ENCODE peak calls at places on chromosome 4, in seven cellular contexts. F, V, K, W, C, B and S are unnamed samples.

GRCh38 chr4:179989975-179990374 is 2253.2 kb upstream of the TENM3 start:
- DNase-seq in C (no peak), F (no peak), V (no peak), B (no peak), W (no peak), K (no peak), S (no peak)

GRCh38 chr4:94444771-94445170 is 7.0 kb upstream of the PDLIM5 start:
- DNase-seq in C (no peak), K (no peak), F (no peak), B (no peak), W (no peak), V (no peak), S (no peak)

GRCh38 chr4:123443401-123444297 is 47.1 kb downstream of the SPRY1 start:
- DNase-seq in K (peak; percentile 28), V (no peak), F (no peak), W (no peak), B (peak; percentile 6), C (peak; percentile 24), S (no peak)

GRCh38 chr4:139746430-139746829 is 80.8 kb downstream of the MGST2 start:
- DNase-seq in W (no peak), V (no peak), B (no peak), F (no peak), K (no peak), C (no peak), S (peak; percentile 57)

GRCh38 chr4:185246453-185246852 is 37.1 kb downstream of the SNX25 start:
- DNase-seq in C (no peak), V (no peak), F (no peak), B (no peak), K (no peak), W (no peak), S (no peak)

GRCh38 chr4:147754037-147754445 is 22.2 kb downstream of the ARHGAP10 start:
- DNase-seq in W (peak; percentile 70), B (no peak), V (no peak), C (peak; percentile 92), K (no peak), F (no peak), S (no peak)

GRCh38 chr4:42654606-42655005 is 2.3 kb downstream of the ATP8A1 start:
- DNase-seq in F (peak; percentile 34), C (peak; percentile 68), B (no peak), V (no peak), K (peak; percentile 23), W (peak; percentile 40), S (no peak)

GRCh38 chr4:94369046-94369445 is 26.4 kb upstream of the HPGDS start:
- DNase-seq in V (no peak), C (no peak), F (no peak), B (no peak), W (no peak), K (no peak), S (no peak)

GRCh38 chr4:187415227-187415626 is 580.3 kb upstream of the ZFP42 start:
- DNase-seq in F (no peak), V (no peak), W (no peak), K (no peak), C (no peak), B (no peak), S (no peak)

GRCh38 chr4:86960557-86960959 is 25.7 kb downstream of the AFF1 start:
- DNase-seq in K (no peak), C (peak; percentile 54), V (no peak), B (no peak), W (no peak), F (no peak), S (no peak)

GRCh38 chr4:158875026-158875425 is 106.2 kb downstream of the FNIP2 start:
- DNase-seq in F (no peak), V (no peak), B (no peak), K (no peak), W (no peak), C (no peak), S (no peak)

GRCh38 chr4:76624271-76624681 is 189.2 kb downstream of the SHROOM3 start:
- DNase-seq in F (peak; percentile 52), V (no peak), W (peak; percentile 75), C (peak; percentile 87), K (no peak), B (no peak), S (no peak)